ENCODE peak calls at places on chromosomes 16 and 17, in nine cellular contexts. Y is cardiac muscle cell; C is globus pallidus; Z is GM23248; H is stimulated activated naive B cell treated with anti-CD40 and anti-IgM and Interleukin-4, amounts not matched to agents 10 μg/mL and 1 μg/mL and 100 μg/mL, for 72 hours; F is HTR-8/SVneo; R is T-cell; J is stimulated activated CD4-positive, alpha-beta T cell treated with anti-CD3 and anti-CD28 coated beads, Interleukin-1b, Interleukin-23, amount 100 ng/mL, for 24 hours; M is H54. T is an unnamed sample.

GRCh38 chr17:13031718-13032350 is 14.0 kb upstream of the ELAC2 start:
- DNase-seq in M (peak), Z (peak), J (peak), H (peak), Y (peak), F (peak), C (no peak), R (peak), T (no peak)

GRCh38 chr16:66382171-66382965 is 15.9 kb downstream of the CDH5 start:
- DNase-seq in F (peak), Z (peak), H (no peak), M (peak), R (no peak), Y (no peak), J (no peak), C (no peak), T (no peak)

GRCh38 chr16:4769306-4769638 is 2.3 kb upstream of the ZNF500 start:
- DNase-seq in J (no peak), Z (no peak), H (no peak), C (no peak), R (no peak), Y (no peak), F (no peak), M (no peak), T (no peak)

GRCh38 chr17:45226620-45227019 is 4.9 kb downstream of the FMNL1 start:
- DNase-seq in Z (no peak), R (no peak), M (no peak), Y (no peak), C (no peak), H (no peak), J (no peak), F (no peak), T (no peak)

GRCh38 chr16:87604572-87605135 is 2.3 kb downstream of the JPH3 start:
- DNase-seq in Z (no peak), J (no peak), Y (no peak), M (no peak), R (no peak), H (no peak), F (no peak), C (no peak), T (no peak)

GRCh38 chr16:67237396-67238277 is 9.6 kb downstream of the FHOD1 start:
- DNase-seq in J (no peak), H (no peak), M (no peak), C (no peak), R (no peak), Z (no peak), Y (no peak), F (no peak), T (peak)

GRCh38 chr17:35892091-35892637 is 12.0 kb upstream of the CCL5 start:
- DNase-seq in R (no peak), J (peak), M (no peak), C (no peak), Y (no peak), H (no peak), Z (no peak), F (no peak), T (no peak)

GRCh38 chr16:27228036-27228435 is 24.7 kb downstream of the KDM8 start:
- DNase-seq in C (no peak), H (no peak), M (no peak), R (no peak), Y (no peak), Z (no peak), J (no peak), F (no peak), T (peak)

GRCh38 chr16:55478827-55479559 is at the start of gene MMP2:
- DNase-seq in Z (peak), M (peak), R (no peak), H (no peak), C (no peak), Y (peak), F (no peak), J (no peak), T (no peak)

GRCh38 chr17:83196088-83196765 is 116.8 kb downstream of the METRNL start:
- DNase-seq in H (no peak), R (no peak), C (no peak), M (no peak), J (no peak), Z (peak), F (no peak), Y (no peak), T (peak)

GRCh38 chr16:87314990-87315420 is 2.2 kb downstream of the C16orf95 start:
- DNase-seq in Z (no peak), F (no peak), C (no peak), J (no peak), H (no peak), R (no peak), M (no peak), Y (no peak), T (no peak)

GRCh38 chr17:68343976-68344375 is 52.7 kb downstream of the ARSG start:
- DNase-seq in C (no peak), F (no peak), J (no peak), Z (no peak), Y (no peak), M (no peak), R (no peak), H (no peak), T (no peak)

GRCh38 chr16:391885-392335 is 5.1 kb upstream of the NME4 start:
- DNase-seq in R (peak), J (peak), F (no peak), H (peak), Z (peak), M (peak), C (no peak), Y (peak), T (peak)

GRCh38 chr16:11133344-11133921 is 122.6 kb downstream of the SOCS1 start:
- DNase-seq in Y (peak), Z (peak), R (no peak), J (no peak), H (peak), M (peak), C (peak), F (peak), T (no peak)

GRCh38 chr17:73633736-73634135 is 10.5 kb downstream of the SDK2 start:
- DNase-seq in Z (no peak), J (no peak), H (no peak), F (no peak), C (no peak), Y (no peak), R (no peak), M (no peak), T (peak)

GRCh38 chr17:537133-537532 is 177.5 kb downstream of the VPS53 start:
- DNase-seq in Z (no peak), M (no peak), Y (no peak), R (no peak), J (no peak), C (no peak), F (no peak), H (no peak), T (no peak)

GRCh38 chr16:85385463-85386331 is 227.4 kb upstream of the GSE1 start:
- DNase-seq in Y (no peak), F (no peak), J (no peak), R (no peak), C (no peak), Z (no peak), M (no peak), H (no peak), T (no peak)

GRCh38 chr16:85755929-85756768 is 5.3 kb upstream of the C16orf74 start:
- DNase-seq in M (no peak), J (no peak), Y (no peak), F (no peak), R (no peak), Z (peak), C (no peak), H (peak), T (no peak)

GRCh38 chr17:31674305-31674704 is 184.7 kb downstream of the COPRS start:
- DNase-seq in C (no peak), Z (peak), F (peak), H (no peak), Y (no peak), J (no peak), M (peak), R (no peak), T (peak)

GRCh38 chr16:11405331-11406176 is 60.3 kb downstream of the RMI2 start:
- DNase-seq in R (peak), Y (peak), Z (peak), M (peak), C (no peak), H (peak), F (peak), J (peak), T (no peak)

GRCh38 chr17:10600551-10600950 is 51.1 kb upstream of the MYH2 start:
- DNase-seq in H (no peak), M (no peak), Z (peak), Y (peak), C (no peak), R (no peak), F (no peak), J (no peak), T (no peak)

GRCh38 chr17:54835015-54835414 is 65.6 kb upstream of the TOM1L1 start:
- DNase-seq in M (no peak), Z (no peak), C (no peak), R (no peak), J (no peak), H (no peak), F (no peak), Y (no peak), T (no peak)

GRCh38 chr17:74361613-74362391 is at the start of gene BTBD17:
- DNase-seq in R (no peak), C (peak), M (peak), Z (peak), H (no peak), F (no peak), Y (peak), J (no peak), T (peak)

GRCh38 chr17:38315497-38315896 is 18.5 kb downstream of the MRPL45 start:
- DNase-seq in C (no peak), F (no peak), M (no peak), Y (no peak), H (no peak), J (no peak), Z (no peak), R (no peak), T (no peak)

GRCh38 chr17:43829738-43830137 is 3.2 kb downstream of the MPP3 start:
- DNase-seq in C (no peak), H (no peak), Z (no peak), F (no peak), Y (no peak), R (no peak), J (no peak), M (no peak), T (peak)

GRCh38 chr17:8994319-8994718 is 27.0 kb upstream of the NTN1 start:
- DNase-seq in Z (peak), J (peak), R (peak), Y (peak), M (peak), C (peak), H (peak), F (peak), T (peak)

GRCh38 chr17:4710693-4711634 is 532 bp downstream of the ARRB2 start:
- DNase-seq in M (no peak), J (no peak), Y (no peak), Z (peak), H (peak), F (no peak), R (no peak), C (no peak), T (no peak)

GRCh38 chr17:48814504-48814903 is 2.5 kb downstream of the TTLL6 start:
- DNase-seq in M (peak), H (peak), Y (peak), C (peak), F (peak), J (peak), Z (peak), R (peak), T (peak)

GRCh38 chr17:16131593-16131992 is 83.7 kb downstream of the NCOR1 start:
- DNase-seq in Z (no peak), M (no peak), F (no peak), J (no peak), Y (no peak), R (no peak), C (no peak), H (no peak), T (no peak)

GRCh38 chr17:14011740-14012405 is 57.4 kb upstream of the COX10 start:
- DNase-seq in M (no peak), Z (no peak), Y (no peak), R (no peak), F (no peak), J (no peak), H (no peak), C (no peak), T (no peak)

GRCh38 chr16:10749680-10750035 is 6.0 kb downstream of the NUBP1 start:
- DNase-seq in Y (no peak), J (no peak), R (no peak), H (no peak), F (no peak), M (no peak), C (no peak), Z (peak), T (no peak)

GRCh38 chr16:16021988-16022682 is 72.7 kb downstream of the ABCC1 start:
- DNase-seq in J (no peak), Y (peak), F (peak), R (no peak), C (peak), M (peak), Z (peak), H (no peak), T (peak)

GRCh38 chr17:40530988-40531971 is 29.9 kb upstream of the TNS4 start:
- DNase-seq in J (peak), M (no peak), C (no peak), F (no peak), Y (no peak), Z (no peak), H (peak), R (peak), T (no peak)

GRCh38 chr17:82314012-82314720 is 3.2 kb downstream of the CD7 start:
- DNase-seq in M (no peak), H (no peak), Z (no peak), F (no peak), C (no peak), Y (no peak), R (no peak), J (no peak), T (no peak)

GRCh38 chr17:46972346-46972745 is 6.7 kb downstream of the RPRML start:
- DNase-seq in Z (no peak), Y (no peak), C (no peak), H (no peak), J (no peak), R (no peak), F (no peak), M (no peak), T (no peak)

GRCh38 chr17:48610282-48611211 is at the start of gene HOXB7:
- DNase-seq in R (no peak), H (peak), F (peak), J (peak), Y (peak), M (no peak), Z (peak), C (no peak), T (no peak)